ENCODE peak calls at places on chromosomes 16 and 17, in four cellular contexts. P is IMR-90, E is GM19239, S is cardiac muscle cell. R is an unnamed sample.

GRCh38 chr17:49157784-49158183 is 25.2 kb downstream of the B4GALNT2 start:
- DNase-seq in P (peak), E (no peak), S (peak), R (no peak)

GRCh38 chr16:25966172-25967097 is 274.7 kb downstream of the HS3ST4 start:
- DNase-seq in P (no peak), E (peak), S (no peak), R (no peak)

GRCh38 chr16:17397499-17397891 is 73.3 kb downstream of the XYLT1 start:
- DNase-seq in P (peak), E (no peak), S (peak), R (no peak)

GRCh38 chr16:67447508-67448076 is 16.7 kb downstream of the HSD11B2 start:
- DNase-seq in P (peak), E (peak), S (peak), R (peak)

GRCh38 chr16:86026916-86027315 is 128.0 kb downstream of the IRF8 start:
- DNase-seq in P (no peak), E (no peak), S (no peak), R (no peak)

GRCh38 chr16:72317378-72317777 is 145.4 kb upstream of the PMFBP1 start:
- DNase-seq in P (peak), E (no peak), S (peak), R (no peak)

GRCh38 chr17:31488264-31488981 is 96.9 kb downstream of the RAB11FIP4 start:
- DNase-seq in P (no peak), E (no peak), S (no peak), R (no peak)

GRCh38 chr17:31442860-31443259 is 51.4 kb downstream of the RAB11FIP4 start:
- DNase-seq in P (no peak), E (no peak), S (peak), R (no peak)

GRCh38 chr17:50344712-50345380 is 1.1 kb upstream of the XYLT2 start:
- DNase-seq in P (no peak), E (no peak), S (no peak), R (peak)